ENCODE peak calls at places on chromosomes 6 and 20, in nine cellular contexts. K is choroid plexus epithelial cell, T is astrocyte of the spinal cord, W is cardiac muscle cell, H is epithelial cell of esophagus, A is IMR-90, X is heart right ventricle, O is astrocyte, R is esophagus muscularis mucosa. U is an unnamed sample.

GRCh38 chr6:138647006-138647405 is 126.6 kb upstream of the CCDC28A start:
- DNase-seq in H (peak), T (peak), R (no peak), K (peak), W (no peak), O (peak), X (no peak), A (peak), U (peak)

GRCh38 chr6:95159557-95159956 is 417.8 kb upstream of the MANEA start:
- DNase-seq in T (no peak), O (no peak), A (no peak), R (no peak), H (no peak), K (no peak), W (no peak), X (no peak), U (no peak)

GRCh38 chr6:42340516-42340915 is 111.2 kb downstream of the TRERF1 start:
- DNase-seq in O (no peak), W (no peak), H (no peak), X (no peak), T (no peak), K (no peak), A (no peak), R (no peak), U (no peak)

GRCh38 chr20:17498181-17498580 is 33.0 kb downstream of the BFSP1 start:
- DNase-seq in X (no peak), A (peak), H (peak), R (no peak), T (no peak), K (no peak), W (no peak), O (no peak), U (no peak)

GRCh38 chr6:136123464-136123863 is 126.6 kb downstream of the MTFR2 start:
- DNase-seq in T (no peak), H (peak), X (no peak), A (peak), W (no peak), O (peak), R (no peak), K (peak), U (peak)

GRCh38 chr6:33264015-33264414 is 7.7 kb downstream of the VPS52 start:
- DNase-seq in O (no peak), K (no peak), A (no peak), T (no peak), R (no peak), X (no peak), H (no peak), W (no peak), U (no peak)

GRCh38 chr6:112243861-112244415 is 10.4 kb downstream of the LAMA4 start:
- DNase-seq in X (no peak), K (no peak), R (no peak), A (no peak), W (no peak), T (no peak), O (no peak), H (peak), U (no peak)

GRCh38 chr20:63196756-63197470 is 19.0 kb downstream of the YTHDF1 start:
- DNase-seq in O (no peak), R (no peak), T (no peak), A (no peak), X (no peak), K (no peak), H (no peak), W (no peak), U (no peak)

GRCh38 chr20:32366380-32366779 is 8.2 kb downstream of the ASXL1 start:
- DNase-seq in W (no peak), A (no peak), O (no peak), R (no peak), X (no peak), K (no peak), T (no peak), H (no peak), U (no peak)

GRCh38 chr20:32368323-32368722 is 10.2 kb downstream of the ASXL1 start:
- DNase-seq in R (no peak), W (no peak), O (no peak), K (no peak), T (no peak), H (no peak), A (no peak), X (no peak), U (no peak)

GRCh38 chr20:32365560-32365959 is 7.4 kb downstream of the ASXL1 start:
- DNase-seq in T (no peak), W (no peak), K (no peak), H (no peak), A (no peak), O (no peak), X (no peak), R (no peak), U (no peak)

GRCh38 chr20:32370897-32371296 is 12.8 kb downstream of the ASXL1 start:
- DNase-seq in O (no peak), A (no peak), R (no peak), W (no peak), T (no peak), X (no peak), K (no peak), H (no peak), U (no peak)

GRCh38 chr20:32368930-32369329 is 10.8 kb downstream of the ASXL1 start:
- DNase-seq in H (no peak), K (peak), O (peak), W (no peak), T (peak), R (no peak), X (no peak), A (peak), U (peak)
- TF ChIP-seq CTCF in H (no peak), K (no peak), O (no peak), W (no peak), T (no peak), R (no peak), X (no peak), A (no peak), U (no peak)

DNA sequence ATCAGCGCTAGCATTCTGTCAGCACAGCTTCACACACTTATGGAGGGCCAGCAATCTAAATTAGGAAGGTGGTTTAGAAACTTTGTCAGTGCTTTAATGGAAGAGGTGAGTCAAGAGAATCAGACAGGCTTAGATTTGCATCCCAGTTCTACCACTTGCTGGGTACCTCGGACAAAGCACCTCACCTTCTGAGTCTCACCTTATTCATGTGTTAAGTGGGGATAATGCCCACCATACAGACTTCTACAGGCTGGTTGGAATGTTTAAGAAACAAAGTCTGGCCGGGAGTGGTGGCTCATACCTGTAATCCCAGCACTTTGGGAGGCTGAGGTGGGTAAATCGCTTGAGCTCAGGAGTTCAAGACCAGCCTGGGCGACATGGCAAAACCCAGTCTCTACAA is 12.2 kb upstream of the STK35 start:
- DNase-seq in X (no peak), T (no peak), R (no peak), K (no peak), A (no peak), H (no peak), O (no peak), W (no peak), U (no peak)
- H3K4me3 ChIP-seq in X (no peak), T (no peak), R (no peak), K (no peak), A (no peak), H (no peak), O (no peak), W (no peak), U (no peak)

DNA sequence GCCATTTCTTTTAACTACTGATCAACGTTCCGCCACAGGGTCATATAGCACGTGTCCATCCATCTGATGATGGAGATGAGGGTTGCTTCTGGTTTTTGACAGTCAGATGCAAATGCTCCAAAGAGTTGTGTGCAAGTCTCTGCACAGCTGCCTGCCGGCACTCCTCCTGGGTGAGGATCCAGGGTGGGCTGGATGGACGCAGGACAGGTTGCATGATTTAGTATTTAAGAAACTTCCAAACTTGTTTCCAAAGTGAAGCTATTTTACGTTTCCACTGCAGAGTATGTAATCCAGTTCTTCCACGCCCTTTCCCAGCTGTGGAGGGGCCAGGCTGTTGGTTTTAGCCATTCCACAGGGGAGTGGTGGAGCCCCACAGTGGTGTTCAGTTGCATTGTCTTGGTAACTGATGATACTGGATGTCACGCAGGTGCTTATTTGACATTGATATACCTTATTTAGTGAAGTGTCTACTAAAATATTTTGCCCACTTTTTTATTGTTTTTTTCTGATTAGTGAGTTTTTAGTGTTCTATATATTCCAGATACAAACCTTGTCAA is 157.2 kb downstream of the THBS2 start:
- DNase-seq in H (no peak), O (no peak), K (peak), W (no peak), A (no peak), T (no peak), X (no peak), R (peak), U (no peak)
- TF ChIP-seq CTCF in H (no peak), O (no peak), K (peak), W (peak), A (no peak), T (no peak), X (no peak), R (no peak), U (no peak)

GRCh38 chr6:16716450-16716858 is 44.8 kb downstream of the ATXN1 start:
- DNase-seq in W (no peak), R (no peak), H (no peak), A (no peak), T (no peak), K (no peak), X (no peak), O (no peak), U (no peak)

GRCh38 chr6:16712931-16713484 is 48.3 kb downstream of the ATXN1 start:
- DNase-seq in T (peak), A (peak), X (peak), O (peak), K (peak), R (no peak), W (no peak), H (peak), U (peak)

GRCh38 chr6:16713597-16713996 is 47.7 kb downstream of the ATXN1 start:
- DNase-seq in A (no peak), X (no peak), R (no peak), H (no peak), K (no peak), W (no peak), O (no peak), T (no peak), U (no peak)

GRCh38 chr6:16711551-16712249 is 49.6 kb downstream of the ATXN1 start:
- DNase-seq in O (no peak), X (no peak), H (peak), A (no peak), K (no peak), T (no peak), W (no peak), R (no peak), U (no peak)

GRCh38 chr6:16712250-16712930 is 48.9 kb downstream of the ATXN1 start:
- DNase-seq in T (no peak), H (no peak), K (no peak), W (no peak), O (no peak), X (no peak), A (no peak), R (no peak), U (no peak)
- H3K4me3 ChIP-seq in T (no peak), H (no peak), K (no peak), W (no peak), O (peak), X (no peak), A (no peak), R (peak), U (peak)

DNA sequence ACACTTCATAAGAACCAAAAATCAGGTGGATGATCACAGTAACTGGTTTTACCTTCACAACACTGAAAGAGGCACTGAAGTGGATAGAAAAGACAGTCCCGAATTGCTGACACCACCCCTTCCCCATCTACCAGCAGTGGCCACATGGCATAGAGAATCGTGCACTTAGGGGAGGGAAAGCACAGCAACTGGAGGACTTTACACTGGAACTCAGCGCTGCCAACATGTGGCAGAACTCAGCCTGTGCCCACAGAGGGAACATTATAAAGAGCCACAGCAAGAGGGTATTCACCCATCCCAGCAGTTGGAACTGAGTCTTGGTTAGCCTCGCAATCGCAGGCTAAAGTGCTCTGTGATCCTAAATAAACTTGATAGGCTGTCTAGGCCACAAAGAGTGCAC is 6.5 kb upstream of the KIAA1586 start:
- DNase-seq in W (no peak), R (no peak), O (no peak), T (no peak), K (peak), A (no peak), H (peak), X (no peak), U (no peak)
- TF ChIP-seq CTCF in W (peak), R (no peak), O (no peak), T (peak), K (peak), A (no peak), H (peak), X (no peak), U (no peak)

GRCh38 chr6:159974932-159975331 is 6.0 kb downstream of the IGF2R start:
- DNase-seq in H (no peak), X (no peak), T (no peak), A (no peak), R (peak), O (no peak), K (no peak), W (no peak), U (no peak)
- H3K4me3 ChIP-seq in H (no peak), X (no peak), T (no peak), A (no peak), R (no peak), O (no peak), K (no peak), W (no peak), U (no peak)

GRCh38 chr6:1313364-1313754 is 1.5 kb downstream of the FOXQ1 start:
- DNase-seq in K (no peak), R (no peak), H (peak), A (no peak), T (no peak), O (no peak), W (no peak), X (no peak), U (no peak)

GRCh38 chr6:1312444-1313363 is 806 bp downstream of the FOXQ1 start:
- DNase-seq in X (no peak), O (no peak), A (no peak), W (peak), H (peak), T (peak), K (no peak), R (no peak), U (no peak)

GRCh38 chr6:1310628-1311399 is 1.1 kb upstream of the FOXQ1 start:
- DNase-seq in W (peak), T (no peak), X (no peak), O (no peak), K (no peak), H (peak), A (no peak), R (no peak), U (no peak)

GRCh38 chr6:1312193-1312443 is 220 bp downstream of the FOXQ1 start:
- DNase-seq in R (no peak), O (no peak), A (no peak), W (no peak), K (no peak), X (no peak), H (peak), T (no peak), U (no peak)

GRCh38 chr6:1311400-1312192 is at the start of gene FOXQ1:
- DNase-seq in A (peak), O (no peak), K (peak), R (no peak), X (no peak), W (peak), T (peak), H (peak), U (no peak)
- TF ChIP-seq CTCF in A (no peak), O (no peak), K (no peak), R (no peak), X (no peak), W (no peak), T (no peak), H (no peak), U (no peak)

U was measured in AG10803.